ENCODE peak calls at places on chromosome 16, in six cellular contexts. D is stimulated activated CD8-positive, alpha-beta memory T cell treated with anti-CD3 and anti-CD28 coated beads, Interleukin-7, amount 100 ng/mL, for 24 hours; F is EL; A is keratinocyte; L is SK-MEL-5; W is AG09319. Y is an unnamed sample.

GRCh38 chr16:47143329-47143676 is 442 bp downstream of the NETO2 start:
- DNase-seq in D (no peak), F (peak), A (no peak), L (peak), W (no peak), Y (peak)

GRCh38 chr16:24041834-24042631 is 206.2 kb downstream of the PRKCB start:
- DNase-seq in D (peak), F (peak), A (peak), L (peak), W (peak), Y (peak)

GRCh38 chr16:62021295-62021694 is 14.9 kb downstream of the CDH8 start:
- DNase-seq in D (no peak), F (no peak), A (no peak), L (no peak), W (no peak), Y (no peak)

GRCh38 chr16:55056585-55057520 is 126.2 kb downstream of the IRX5 start:
- DNase-seq in D (no peak), F (no peak), A (no peak), L (no peak), W (no peak), Y (no peak)

GRCh38 chr16:27839419-27839818 is 224.1 kb downstream of the GSG1L start:
- DNase-seq in D (no peak), F (peak), A (no peak), L (no peak), W (no peak), Y (peak)

GRCh38 chr16:69373019-69373418 is 12.8 kb downstream of the TERF2 start:
- DNase-seq in D (no peak), F (no peak), A (no peak), L (no peak), W (no peak), Y (no peak)

GRCh38 chr16:79607587-79607986 is 7.0 kb upstream of the MAF start:
- DNase-seq in D (no peak), F (no peak), A (no peak), L (no peak), W (no peak), Y (peak)

GRCh38 chr16:28166394-28167208 is 45.2 kb downstream of the XPO6 start:
- DNase-seq in D (no peak), F (peak), A (peak), L (no peak), W (no peak), Y (peak)

GRCh38 chr16:2507679-2508064 is 6.1 kb upstream of the ATP6V0C start:
- DNase-seq in D (no peak), F (no peak), A (no peak), L (no peak), W (no peak), Y (no peak)

GRCh38 chr16:77581706-77582105 is 140.6 kb upstream of the NUDT7 start:
- DNase-seq in D (no peak), F (no peak), A (no peak), L (no peak), W (peak), Y (no peak)

GRCh38 chr16:74607310-74607966 is 524 bp upstream of the GLG1 start:
- DNase-seq in D (no peak), F (no peak), A (no peak), L (no peak), W (no peak), Y (no peak)

GRCh38 chr16:24071990-24072389 is 184.1 kb upstream of the CACNG3 start:
- DNase-seq in D (no peak), F (no peak), A (no peak), L (no peak), W (no peak), Y (no peak)

GRCh38 chr16:82192665-82193064 is 22.6 kb upstream of the MPHOSPH6 start:
- DNase-seq in D (no peak), F (peak), A (no peak), L (no peak), W (no peak), Y (peak)

GRCh38 chr16:80720759-80721470 is 83.5 kb downstream of the CDYL2 start:
- DNase-seq in D (no peak), F (no peak), A (no peak), L (no peak), W (no peak), Y (peak)

GRCh38 chr16:1330260-1330914 is 3.1 kb upstream of the BAIAP3 start:
- DNase-seq in D (no peak), F (no peak), A (no peak), L (no peak), W (no peak), Y (no peak)

GRCh38 chr16:77736879-77737278 is 14.6 kb downstream of the NUDT7 start:
- DNase-seq in D (no peak), F (no peak), A (no peak), L (no peak), W (no peak), Y (no peak)

GRCh38 chr16:30779596-30779995 is 7.4 kb downstream of the ZNF629 start:
- DNase-seq in D (no peak), F (no peak), A (no peak), L (no peak), W (no peak), Y (no peak)

GRCh38 chr16:19380316-19380715 is 37.4 kb upstream of the TMC5 start:
- DNase-seq in D (no peak), F (no peak), A (no peak), L (no peak), W (no peak), Y (no peak)

GRCh38 chr16:84864266-84864955 is 44.6 kb downstream of the CRISPLD2 start:
- DNase-seq in D (no peak), F (no peak), A (no peak), L (peak), W (no peak), Y (no peak)

GRCh38 chr16:17404903-17405691 is 65.7 kb downstream of the XYLT1 start:
- DNase-seq in D (no peak), F (peak), A (no peak), L (peak), W (peak), Y (no peak)

GRCh38 chr16:65415460-65415859 is 293.6 kb upstream of the CDH11 start:
- DNase-seq in D (no peak), F (peak), A (no peak), L (no peak), W (no peak), Y (peak)

GRCh38 chr16:4159726-4160125 is 43.5 kb upstream of the ADCY9 start:
- DNase-seq in D (no peak), F (no peak), A (no peak), L (no peak), W (no peak), Y (no peak)

GRCh38 chr16:47311738-47312505 is 148.9 kb downstream of the ITFG1 start:
- DNase-seq in D (no peak), F (peak), A (peak), L (no peak), W (no peak), Y (peak)

GRCh38 chr16:87963400-87963799 is 12.2 kb downstream of the BANP start:
- DNase-seq in D (no peak), F (peak), A (peak), L (no peak), W (no peak), Y (peak)

GRCh38 chr16:2520784-2521577 is 810 bp downstream of the AMDHD2 start:
- DNase-seq in D (no peak), F (no peak), A (no peak), L (peak), W (no peak), Y (no peak)

GRCh38 chr16:85284138-85284897 is 172.0 kb upstream of the CIBAR2 start:
- DNase-seq in D (no peak), F (no peak), A (no peak), L (no peak), W (no peak), Y (no peak)

GRCh38 chr16:64475627-64476351 is 646.1 kb downstream of the CDH11 start:
- DNase-seq in D (no peak), F (no peak), A (no peak), L (peak), W (no peak), Y (no peak)

GRCh38 chr16:71421911-71422310 is 19.9 kb downstream of the TLE7 start:
- DNase-seq in D (no peak), F (peak), A (no peak), L (peak), W (no peak), Y (peak)

GRCh38 chr16:88274847-88275246 is 107.9 kb upstream of the ZNF469 start:
- DNase-seq in D (no peak), F (no peak), A (no peak), L (no peak), W (no peak), Y (no peak)

GRCh38 chr16:86697715-86698114 is 119.4 kb downstream of the FOXL1 start:
- DNase-seq in D (no peak), F (peak), A (no peak), L (no peak), W (no peak), Y (no peak)

GRCh38 chr16:9954181-9954580 is 228.0 kb downstream of the GRIN2A start:
- DNase-seq in D (no peak), F (no peak), A (no peak), L (no peak), W (no peak), Y (no peak)

GRCh38 chr16:48627148-48627547 is 17.2 kb upstream of the N4BP1 start:
- DNase-seq in D (no peak), F (no peak), A (no peak), L (no peak), W (no peak), Y (no peak)

GRCh38 chr16:57567691-57568090 is 25.2 kb downstream of the ADGRG5 start:
- DNase-seq in D (no peak), F (no peak), A (no peak), L (no peak), W (no peak), Y (no peak)

GRCh38 chr16:85862476-85863383 is 36.2 kb upstream of the IRF8 start:
- DNase-seq in D (no peak), F (no peak), A (no peak), L (no peak), W (no peak), Y (no peak)

GRCh38 chr16:50297301-50298074 is 31.1 kb downstream of the ADCY7 start:
- DNase-seq in D (no peak), F (no peak), A (no peak), L (no peak), W (no peak), Y (no peak)

GRCh38 chr16:89502319-89502843 is 5.8 kb upstream of the SPG7 start:
- DNase-seq in D (no peak), F (peak), A (peak), L (no peak), W (no peak), Y (peak)

GRCh38 chr16:85321856-85322271 is 209.6 kb upstream of the CIBAR2 start:
- DNase-seq in D (no peak), F (peak), A (no peak), L (peak), W (peak), Y (peak)

GRCh38 chr16:58057126-58057525 is 31.6 kb downstream of the MMP15 start:
- DNase-seq in D (no peak), F (no peak), A (no peak), L (peak), W (no peak), Y (no peak)

Y was measured in A172.